ENCODE peak calls at places on chromosomes 7 and 10, in ten cellular contexts. E is neural progenitor cell, P is esophagus squamous epithelium, A is hepatocyte, X is transverse colon, T is uterus, C is testis, M is GM23248, R is heart right ventricle, N is IMR-90. J is an unnamed sample. For H3K9me3, the result is how much of the 10 kb centered on the place peaks cover.

GRCh38 chr10:75099952-75100763 is 11.3 kb upstream of the SAMD8 start:
- DNase-seq in P (no peak), X (peak), A (peak), C (peak), R (peak), E (peak), N (peak), T (peak), M (peak), J (peak)

GRCh38 chr7:111532625-111533024 is 29.7 kb downstream of the IMMP2L start:
- DNase-seq in C (no peak), P (no peak), X (no peak), M (no peak), E (no peak), T (no peak), N (no peak), A (no peak), R (no peak), J (no peak)

GRCh38 chr10:34495938-34496337 is 319.2 kb downstream of the PARD3 start:
- DNase-seq in E (no peak), R (no peak), M (no peak), T (no peak), P (no peak), C (no peak), A (no peak), N (no peak), X (no peak), J (no peak)

GRCh38 chr7:27560706-27561235 is 101.9 kb downstream of the HIBADH start:
- DNase-seq in N (peak), T (no peak), C (no peak), X (no peak), M (peak), E (no peak), P (no peak), A (no peak), R (no peak), J (no peak)

GRCh38 chr7:897771-898376 is 21.5 kb downstream of the GET4 start:
- DNase-seq in N (no peak), X (no peak), C (no peak), M (no peak), T (no peak), A (peak), R (peak), E (no peak), P (no peak), J (no peak)

GRCh38 chr7:108660465-108660864 is 90.8 kb downstream of the DNAJB9 start:
- DNase-seq in C (no peak), A (peak), P (no peak), T (no peak), E (peak), R (no peak), N (peak), M (peak), X (no peak), J (no peak)

GRCh38 chr10:95651346-95652115 is 5.0 kb downstream of the ALDH18A1 start:
- DNase-seq in R (no peak), N (peak), E (no peak), C (no peak), M (peak), A (no peak), X (no peak), T (no peak), P (no peak), J (no peak)

GRCh38 chr10:16232441-16232840 is 204.4 kb upstream of the PTER start:
- DNase-seq in T (no peak), C (no peak), M (no peak), R (no peak), X (no peak), N (no peak), P (no peak), A (no peak), E (no peak), J (no peak)

GRCh38 chr10:385571-386300 is 250.5 kb downstream of the ZMYND11 start:
- DNase-seq in N (no peak), C (no peak), T (no peak), E (no peak), R (no peak), X (no peak), A (no peak), P (no peak), M (no peak), J (no peak)

GRCh38 chr7:22332481-22332880 is 24.5 kb downstream of the RAPGEF5 start:
- DNase-seq in X (no peak), C (no peak), A (no peak), N (no peak), M (no peak), P (no peak), E (no peak), T (no peak), R (no peak), J (no peak)

GRCh38 chr7:129741743-129742213 is 130.3 kb downstream of the NRF1 start:
- DNase-seq in R (no peak), E (peak), P (no peak), T (no peak), N (no peak), M (no peak), A (peak), C (no peak), X (no peak), J (no peak)

GRCh38 chr7:124692420-124692819 is 73.2 kb downstream of the GPR37 start:
- DNase-seq in P (no peak), X (no peak), R (no peak), C (no peak), A (no peak), M (no peak), T (no peak), E (no peak), N (peak), J (no peak)

GRCh38 chr7:100825215-100825671 is 2.1 kb downstream of the EPHB4 start:
- DNase-seq in P (no peak), N (no peak), R (peak), T (peak), C (no peak), M (peak), X (no peak), E (peak), A (peak), J (no peak)

GRCh38 chr7:42726066-42726785 is 185.6 kb downstream of the C7orf25 start:
- DNase-seq in P (no peak), T (no peak), A (no peak), X (no peak), N (no peak), R (no peak), E (no peak), M (peak), C (no peak), J (no peak)

GRCh38 chr10:131169146-131169545 is 142.4 kb downstream of the TCERG1L start:
- DNase-seq in X (no peak), C (peak), N (no peak), A (no peak), P (no peak), M (no peak), R (no peak), E (no peak), T (no peak), J (no peak)

GRCh38 chr7:119421657-119422056 is 851.3 kb upstream of the KCND2 start:
- DNase-seq in N (no peak), X (no peak), C (no peak), T (no peak), R (no peak), A (no peak), P (no peak), E (no peak), M (no peak), J (no peak)

GRCh38 chr10:12685261-12685861 is 316.2 kb downstream of the CCDC3 start:
- DNase-seq in N (no peak), M (no peak), T (no peak), P (no peak), E (no peak), C (no peak), A (no peak), X (no peak), R (no peak), J (no peak)

GRCh38 chr10:30057421-30057841 is 2.0 kb downstream of the JCAD start:
- DNase-seq in E (peak), P (no peak), N (peak), X (no peak), T (no peak), M (peak), C (no peak), R (no peak), A (no peak), J (no peak)

GRCh38 chr7:129952164-129952652 is 552 bp downstream of the UBE2H start:
- DNase-seq in E (peak), T (peak), N (no peak), A (peak), C (peak), X (peak), R (peak), M (peak), P (no peak), J (no peak)

GRCh38 chr7:56081626-56082340 is 11.0 kb downstream of the PHKG1 start:
- DNase-seq in N (no peak), T (no peak), E (no peak), C (no peak), A (no peak), P (no peak), R (no peak), X (no peak), M (no peak), J (no peak)

GRCh38 chr10:77195101-77195500 is 442.5 kb downstream of the KCNMA1 start:
- DNase-seq in R (no peak), C (no peak), M (peak), A (peak), E (no peak), P (no peak), N (peak), T (peak), X (no peak), J (no peak)

GRCh38 chr10:5507649-5508131 is 8.3 kb upstream of the CALML5 start:
- DNase-seq in M (no peak), T (no peak), X (peak), N (no peak), R (no peak), P (no peak), C (no peak), A (no peak), E (no peak), J (no peak)

GRCh38 chr7:127650842-127651555 is 995 bp upstream of the SND1 start:
- DNase-seq in N (peak), T (no peak), C (no peak), P (no peak), X (peak), R (no peak), A (no peak), E (peak), M (no peak), J (no peak)

GRCh38 chr10:117551322-117552155 is 9.0 kb downstream of the EMX2 start:
- DNase-seq in A (no peak), R (no peak), M (no peak), X (no peak), T (no peak), N (no peak), P (no peak), E (peak), C (no peak), J (no peak)

GRCh38 chr7:2444476-2444875 is 31.7 kb downstream of the GRIFIN start:
- DNase-seq in N (peak), P (no peak), E (no peak), T (peak), R (no peak), X (no peak), M (peak), A (no peak), C (no peak), J (no peak)

GRCh38 chr10:61257956-61258496 is 195.2 kb downstream of the TMEM26 start:
- DNase-seq in E (no peak), C (no peak), X (no peak), N (peak), T (no peak), A (no peak), M (peak), R (no peak), P (no peak), J (no peak)

GRCh38 chr10:26449726-26450125 is 11.6 kb downstream of the APBB1IP start:
- DNase-seq in E (no peak), R (no peak), T (no peak), A (no peak), C (no peak), N (no peak), P (no peak), M (no peak), X (no peak), J (no peak)

GRCh38 chr7:45178241-45179225 is 20.9 kb downstream of the RAMP3 start:
- DNase-seq in N (no peak), T (no peak), M (peak), C (no peak), X (no peak), R (no peak), P (no peak), E (peak), A (no peak), J (no peak)

GRCh38 chr7:117774943-117775342 is 98.3 kb downstream of the CTTNBP2 start:
- DNase-seq in R (no peak), N (no peak), E (no peak), P (no peak), M (no peak), T (no peak), C (no peak), A (no peak), X (no peak), J (no peak)

GRCh38 chr7:14754631-14755030 is 147.9 kb downstream of the DGKB start:
- DNase-seq in R (no peak), M (peak), E (no peak), T (no peak), N (peak), P (no peak), C (no peak), A (peak), X (no peak), J (no peak)

GRCh38 chr10:18797286-18797685 is 138.1 kb downstream of the ARL5B start:
- DNase-seq in C (no peak), M (no peak), T (no peak), E (no peak), X (no peak), N (no peak), R (no peak), A (no peak), P (no peak), J (no peak)

GRCh38 chr10:6170638-6171037 is 32.1 kb upstream of the PFKFB3 start:
- DNase-seq in X (peak), C (peak), N (no peak), E (no peak), M (no peak), A (no peak), R (no peak), T (no peak), P (no peak), J (no peak)

GRCh38 chr7:134993877-134994456 is 7.7 kb downstream of the AGBL3 start:
- DNase-seq in N (no peak), A (no peak), E (no peak), C (no peak), X (no peak), M (no peak), R (no peak), T (no peak), P (no peak), J (no peak)

GRCh38 chr7:157016352-157017041 is 6.0 kb upstream of the MNX1 start:
- DNase-seq in C (no peak), A (no peak), M (no peak), R (no peak), X (no peak), T (no peak), E (peak), P (no peak), N (no peak), J (no peak)

GRCh38 chr10:69382382-69383117 is 34.2 kb downstream of the TACR2 start:
- DNase-seq in X (no peak), T (peak), N (peak), A (no peak), R (no peak), E (no peak), C (no peak), P (no peak), M (peak), J (no peak)

GRCh38 chr10:120387326-120387725 is 69.7 kb upstream of the PLPP4 start:
- DNase-seq in M (peak), X (no peak), R (no peak), A (no peak), N (no peak), E (no peak), C (no peak), P (no peak), T (no peak), J (no peak)

GRCh38 chr10:126921974-126922525 is 16.8 kb downstream of the DOCK1 start:
- DNase-seq in M (peak), R (no peak), X (no peak), T (no peak), C (no peak), P (no peak), A (no peak), N (peak), E (no peak), J (no peak)

GRCh38 chr10:31702005-31702404 is 226.6 kb downstream of the ARHGAP12 start:
- DNase-seq in C (no peak), T (no peak), N (no peak), E (no peak), R (no peak), P (no peak), X (no peak), A (no peak), M (no peak), J (no peak)
- H3K9me3 ChIP-seq in C (under half), T (under half), N (under half), E (under half), R (under half), P (under half), X (under half), A (under half), M (under half), J (under half)

GRCh38 chr7:36960105-36960504 is 235.8 kb upstream of the AOAH start:
- DNase-seq in A (no peak), C (no peak), P (no peak), M (no peak), E (no peak), T (no peak), R (no peak), X (no peak), N (no peak), J (no peak)
- H3K9me3 ChIP-seq in A (under half), C (under half), P (under half), M (under half), E (under half), T (under half), R (under half), X (under half), N (under half), J (under half)

GRCh38 chr7:64993901-64994300 is 3.1 kb upstream of the ZNF117 start:
- DNase-seq in A (no peak), C (no peak), R (no peak), N (no peak), E (no peak), P (no peak), T (no peak), M (no peak), X (no peak), J (no peak)

GRCh38 chr7:64996305-64996704 is 5.5 kb upstream of the ZNF117 start:
- DNase-seq in T (no peak), N (no peak), C (no peak), E (no peak), X (no peak), M (no peak), A (no peak), P (no peak), R (no peak), J (no peak)

GRCh38 chr7:64990216-64990615 is 620 bp downstream of the ZNF117 start:
- DNase-seq in T (no peak), R (no peak), E (no peak), X (no peak), C (no peak), M (no peak), A (no peak), N (no peak), P (no peak), J (no peak)

GRCh38 chr7:64992971-64993370 is 2.1 kb upstream of the ZNF117 start:
- DNase-seq in M (peak), X (no peak), R (no peak), N (no peak), C (no peak), P (no peak), T (no peak), E (no peak), A (no peak), J (no peak)

DNA sequence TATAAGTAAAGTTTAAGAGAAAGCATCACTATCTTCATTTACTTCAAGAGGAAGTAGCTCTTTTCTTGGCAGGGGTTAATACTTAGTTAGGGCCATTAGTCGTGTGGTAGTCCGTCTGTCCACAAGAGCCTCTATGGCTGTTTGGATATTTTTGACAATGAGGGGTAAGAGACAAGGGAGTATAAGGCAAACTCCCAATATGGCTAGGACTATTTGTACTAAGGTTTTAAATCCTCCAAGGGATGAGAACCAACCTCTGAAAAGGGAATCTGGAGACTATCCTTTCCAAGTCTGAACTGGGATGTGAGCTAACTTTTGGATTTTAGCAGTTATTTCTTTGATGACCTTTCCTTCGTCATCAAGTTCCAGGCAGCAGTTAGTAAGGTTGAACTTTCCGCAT is at the start of gene ZNF117:
- DNase-seq in R (no peak), X (no peak), A (no peak), P (no peak), T (no peak), M (no peak), N (no peak), C (no peak), E (no peak), J (no peak)
- H3K9me3 ChIP-seq in R (under half), X (under half), A (under half), P (half or more), T (under half), M (under half), N (under half), C (under half), E (under half), J (under half)

GRCh38 chr10:128864554-128865300 is 602.3 kb upstream of the MGMT start:
- DNase-seq in N (no peak), C (no peak), E (no peak), A (no peak), T (no peak), P (no peak), X (no peak), M (no peak), R (no peak), J (no peak)
- H3K9me3 ChIP-seq in N (under half), C (under half), E (under half), A (under half), T (under half), P (under half), X (under half), M (under half), R (under half), J (under half)

J was measured in effector memory CD4-positive, alpha-beta T cell.